ENCODE peak calls at places on chromosomes 4 and X, in four cellular contexts. B is hepatocyte, U is fibroblast of lung, T is Karpas-422. Y is an unnamed sample. For H3K79me2 and H3K9me3, the result is how much of the 10 kb centered on the place peaks cover.

GRCh38 chr4:87659247-87659931 is 9.3 kb downstream of the DMP1 start:
- DNase-seq in U (peak), T (no peak), B (peak), Y (no peak)

GRCh38 chr4:103092245-103092644 is 7.4 kb downstream of the BDH2 start:
- DNase-seq in U (no peak), T (no peak), B (no peak), Y (no peak)

GRCh38 chrX:133531012-133531411 is 115.7 kb upstream of the GPC4 start:
- DNase-seq in B (no peak), T (no peak), U (no peak), Y (no peak)

GRCh38 chr4:7420661-7421040 is 14.1 kb downstream of the PSAPL1 start:
- DNase-seq in T (no peak), B (no peak), U (no peak), Y (no peak)

GRCh38 chrX:30657542-30658238 is 4.5 kb downstream of the GK start:
- DNase-seq in B (no peak), U (peak), T (no peak), Y (no peak)

GRCh38 chr4:1870328-1870577 is 940 bp upstream of the NSD2 start:
- DNase-seq in U (peak), B (peak), T (peak), Y (peak)

GRCh38 chr4:174255790-174256189 is 27.7 kb downstream of the FBXO8 start:
- DNase-seq in T (no peak), U (peak), B (peak), Y (no peak)

GRCh38 chrX:872090-872489 is 241.5 kb downstream of the SHOX start:
- DNase-seq in T (no peak), U (no peak), B (no peak), Y (no peak)

GRCh38 chr4:3111461-3111860 is 37.0 kb downstream of the HTT start:
- DNase-seq in B (peak), T (peak), U (peak), Y (no peak)

GRCh38 chrX:20270557-20270880 is 3.8 kb upstream of the RPS6KA3 start:
- DNase-seq in U (no peak), B (no peak), T (no peak), Y (no peak)

GRCh38 chr4:103150677-103151076 is 47.5 kb downstream of the CENPE start:
- DNase-seq in B (no peak), U (peak), T (no peak), Y (no peak)

GRCh38 chrX:56729152-56729557 is at the start of gene NBDY:
- DNase-seq in T (peak), U (peak), B (peak), Y (peak)

GRCh38 chr4:78235800-78236199 is 178.7 kb downstream of the FRAS1 start:
- DNase-seq in B (no peak), T (no peak), U (no peak), Y (no peak)

GRCh38 chr4:1410491-1411325 is 4.5 kb upstream of the NKX1-1 start:
- DNase-seq in B (peak), U (peak), T (peak), Y (peak)

GRCh38 chr4:177161781-177162180 is 147.9 kb upstream of the NEIL3 start:
- DNase-seq in U (no peak), T (no peak), B (no peak), Y (no peak)

GRCh38 chr4:96193061-96193460 is 353.2 kb downstream of the PDHA2 start:
- DNase-seq in U (peak), T (no peak), B (peak), Y (no peak)

GRCh38 chr4:112270643-112271484 is 14.8 kb downstream of the TIFA start:
- DNase-seq in U (peak), B (no peak), T (no peak), Y (no peak)

GRCh38 chr4:61984260-61984909 is 784.3 kb downstream of the ADGRL3 start:
- DNase-seq in U (no peak), T (no peak), B (no peak), Y (no peak)

GRCh38 chr4:43277003-43277402 is 384.5 kb downstream of the GRXCR1 start:
- DNase-seq in B (no peak), U (peak), T (no peak), Y (no peak)

GRCh38 chr4:121666091-121666679 is 30.6 kb downstream of the ANXA5 start:
- DNase-seq in U (no peak), T (no peak), B (no peak), Y (no peak)

GRCh38 chr4:16844796-16845586 is 53.5 kb downstream of the LDB2 start:
- DNase-seq in U (peak), B (no peak), T (no peak), Y (no peak)

GRCh38 chrX:47145408-47146120 is 543 bp downstream of the RBM10 start:
- DNase-seq in T (peak), B (no peak), U (no peak), Y (peak)

GRCh38 chr4:143341186-143341755 is 4.6 kb downstream of the GAB1 start:
- DNase-seq in T (no peak), B (no peak), U (no peak), Y (peak)
- H3K79me2 ChIP-seq in T (under half), B (under half), U (under half), Y (half or more)

GRCh38 chr4:4594531-4594930 is 52.7 kb upstream of the STX18 start:
- DNase-seq in B (no peak), U (no peak), T (no peak), Y (no peak)
- H3K9me3 ChIP-seq in B (under half), U (under half), T (under half), Y (under half)

DNA sequence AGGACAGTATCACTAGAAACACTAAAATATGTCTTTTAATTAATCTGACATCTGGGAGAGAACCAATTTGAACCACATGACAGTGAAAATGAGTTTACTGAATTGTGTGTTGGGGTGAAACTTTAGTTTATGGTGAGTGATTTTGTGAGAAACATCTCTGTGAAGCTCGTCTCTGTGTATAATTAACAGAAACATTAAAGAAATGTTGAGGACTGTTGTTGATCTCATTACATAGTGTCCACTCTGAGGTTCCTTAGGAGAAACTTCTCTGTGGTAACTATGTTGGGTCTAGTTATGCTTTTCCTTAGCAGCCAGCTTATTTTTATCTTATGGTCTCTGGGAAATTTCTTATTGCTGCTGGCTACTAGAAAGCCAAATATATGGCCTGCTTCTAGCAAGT is 15.8 kb downstream of the FGF2 start:
- DNase-seq in T (no peak), U (no peak), B (no peak), Y (no peak)
- H3K79me2 ChIP-seq in T (under half), U (half or more), B (under half), Y (under half)

DNA sequence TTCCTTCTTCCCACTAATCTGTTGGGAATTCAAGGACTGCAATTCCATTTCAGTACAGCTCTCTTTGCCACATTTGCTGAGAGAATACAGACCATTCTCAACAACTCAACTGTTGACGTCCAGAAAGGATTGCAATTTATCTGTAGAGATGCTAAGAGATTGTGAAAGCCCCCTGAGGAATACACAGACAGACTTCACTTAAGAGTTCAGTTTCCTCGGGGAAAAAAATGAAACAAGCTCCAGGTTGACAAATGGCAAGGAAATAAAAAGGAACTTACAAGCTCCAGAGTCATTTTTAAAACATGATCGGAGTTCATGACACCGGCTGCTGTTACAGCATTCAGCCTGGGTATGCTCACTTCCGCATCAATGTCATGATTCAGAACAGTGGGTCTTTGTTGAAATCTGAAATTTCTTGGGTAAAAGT is 13.8 kb downstream of the TLR10 start:
- DNase-seq in T (peak), U (peak), B (no peak), Y (no peak)
- H3K9me3 ChIP-seq in T (under half), U (under half), B (under half), Y (under half)

DNA sequence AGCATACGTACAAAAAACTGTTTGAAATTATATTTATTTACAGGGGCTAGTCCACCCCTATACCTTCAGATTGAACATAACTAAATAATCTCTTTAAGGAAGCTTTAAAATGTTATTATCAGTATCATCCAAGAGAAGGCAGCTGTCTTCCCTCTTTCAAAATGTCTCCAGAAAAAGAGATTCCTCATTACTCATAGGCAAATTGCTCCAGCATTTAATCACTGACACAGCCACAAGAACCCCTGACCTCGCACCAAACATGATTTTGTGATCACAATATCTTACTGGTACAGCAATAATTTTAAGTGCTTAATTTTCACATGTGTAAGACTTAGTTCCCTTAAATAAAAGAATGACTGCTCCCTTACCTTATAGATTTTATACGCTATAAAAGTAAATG is 9.7 kb downstream of the BOD1L1 start:
- DNase-seq in U (no peak), B (no peak), T (no peak), Y (no peak)
- H3K79me2 ChIP-seq in U (under half), B (under half), T (half or more), Y (under half)

GRCh38 chr4:24965627-24966026 is 52.8 kb upstream of the CCDC149 start:
- DNase-seq in U (no peak), T (peak), B (no peak), Y (peak)

GRCh38 chr4:24968992-24969391 is 56.1 kb upstream of the CCDC149 start:
- DNase-seq in B (no peak), T (no peak), U (no peak), Y (no peak)

GRCh38 chr4:24966076-24966475 is 53.2 kb upstream of the CCDC149 start:
- DNase-seq in T (no peak), B (no peak), U (no peak), Y (no peak)

GRCh38 chr4:24967346-24967745 is 54.5 kb upstream of the CCDC149 start:
- DNase-seq in T (no peak), B (no peak), U (no peak), Y (no peak)

DNA sequence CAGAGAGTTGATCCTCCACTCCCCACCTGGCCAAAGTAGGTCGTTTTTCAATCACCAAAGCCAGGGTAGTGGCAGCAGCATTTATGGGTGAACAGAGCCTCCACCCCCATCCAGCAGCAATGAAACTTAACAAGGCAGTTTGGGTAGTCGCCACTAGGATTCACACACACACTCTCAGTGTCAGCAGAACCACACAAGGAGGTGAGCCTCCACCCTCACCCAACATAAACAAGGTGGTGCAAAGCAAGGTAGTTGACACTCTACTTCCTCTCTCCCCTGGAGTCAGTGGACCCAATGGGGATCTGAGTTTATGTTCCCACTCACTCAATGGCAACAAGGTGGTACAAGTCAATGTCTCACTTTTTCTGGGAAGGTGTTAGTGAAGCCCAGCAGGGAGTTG is 50.4 kb upstream of the CCDC149 start:
- DNase-seq in T (no peak), B (no peak), U (no peak), Y (no peak)
- H3K9me3 ChIP-seq in T (under half), B (under half), U (under half), Y (under half)

GRCh38 chrX:115576676-115577075 is 15.7 kb downstream of the PLS3 start:
- DNase-seq in U (no peak), T (no peak), B (no peak), Y (no peak)

GRCh38 chrX:115582871-115583729 is 22.1 kb downstream of the PLS3 start:
- DNase-seq in T (no peak), U (peak), B (peak), Y (no peak)

GRCh38 chrX:115582035-115582870 is 21.3 kb downstream of the PLS3 start:
- DNase-seq in T (no peak), B (no peak), U (peak), Y (no peak)

GRCh38 chrX:115579327-115579726 is 18.4 kb downstream of the PLS3 start:
- DNase-seq in T (no peak), B (no peak), U (no peak), Y (no peak)

GRCh38 chrX:115579786-115580294 is 18.9 kb downstream of the PLS3 start:
- DNase-seq in B (no peak), T (no peak), U (no peak), Y (no peak)
- H3K79me2 ChIP-seq in B (half or more), T (under half), U (under half), Y (under half)

DNA sequence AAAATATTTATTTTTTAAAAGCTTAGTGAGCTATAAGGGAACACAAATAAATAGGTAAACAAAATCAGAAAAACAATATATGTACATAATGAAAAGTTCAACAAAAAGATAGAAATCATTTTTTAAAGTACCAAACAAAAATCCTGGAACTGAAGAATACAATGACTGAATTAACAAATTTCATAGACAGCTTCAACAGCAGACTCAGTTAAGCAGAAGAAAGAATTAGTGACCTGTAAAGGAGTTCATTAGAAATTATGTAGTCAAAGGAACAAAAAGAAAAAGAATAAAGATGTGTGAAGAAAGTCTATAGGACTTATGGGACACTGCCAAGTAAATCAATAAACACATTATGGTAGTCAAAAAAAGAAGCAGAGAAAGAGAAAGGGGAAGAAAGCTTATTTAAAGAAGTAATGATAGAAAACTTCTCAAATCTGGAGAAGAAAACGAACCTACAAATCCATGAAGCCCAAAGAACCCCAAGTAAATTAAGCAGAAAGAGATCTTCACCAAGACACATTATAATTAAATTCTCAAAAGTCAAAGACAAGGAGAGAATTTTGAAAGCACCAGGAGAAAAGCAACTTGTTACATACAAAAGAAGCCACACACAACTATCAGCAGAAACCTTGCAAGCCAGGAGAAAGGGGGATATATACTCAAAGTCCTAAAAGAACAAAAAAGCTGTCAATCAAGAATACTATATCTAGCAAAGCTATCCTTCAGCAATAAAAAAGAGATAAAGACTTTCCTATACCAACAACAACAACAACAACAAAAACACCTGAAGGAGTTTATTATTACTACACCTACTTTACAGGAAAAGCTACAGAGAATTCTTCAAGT is 338.9 kb downstream of the PTTG2 start:
- DNase-seq in B (no peak), U (no peak), T (no peak), Y (peak)
- H3K9me3 ChIP-seq in B (under half), U (under half), T (under half), Y (under half)

DNA sequence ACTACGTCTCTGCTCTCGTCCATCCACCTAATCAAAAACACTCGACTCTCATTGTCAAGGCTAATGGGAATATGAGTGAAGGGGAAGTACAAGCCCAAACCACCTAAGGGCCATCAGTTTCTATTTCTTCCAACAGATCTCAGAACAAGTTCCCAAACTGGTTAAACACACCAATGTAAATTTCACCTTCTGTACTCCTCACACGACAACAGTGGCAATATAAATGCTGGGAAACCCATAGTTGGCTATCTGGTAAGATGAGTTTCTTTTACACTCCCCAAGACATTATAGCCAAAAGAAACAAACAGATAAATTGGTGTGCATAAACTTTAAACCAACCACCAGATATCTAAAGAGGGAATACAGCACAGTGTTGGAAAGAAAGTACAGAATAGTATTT is 21.9 kb downstream of the ACSL1 start:
- DNase-seq in U (no peak), T (no peak), B (no peak), Y (no peak)
- H3K79me2 ChIP-seq in U (under half), T (under half), B (under half), Y (under half)

Y was measured in OCI-LY7.